ENCODE peak calls at places on chromosomes 3 and 15, in four cellular contexts. One of them, this sample, is unnamed.

GRCh38 chr3:49248828-49249227 is 28.2 kb downstream of the C3orf62 start:
- DNase-seq in ACHN: no peak
- DNase-seq in upper lobe of right lung: peak
- DNase-seq in germinal center: no peak
- DNase-seq in this sample: no peak

GRCh38 chr3:133872161-133872560 is 23.5 kb downstream of the RAB6B start:
- DNase-seq in ACHN: no peak
- DNase-seq in germinal center: no peak
- DNase-seq in upper lobe of right lung: no peak
- DNase-seq in this sample: no peak

GRCh38 chr3:41716391-41716910 is 245.5 kb downstream of the ULK4 start:
- DNase-seq in ACHN: peak
- DNase-seq in germinal center: no peak
- DNase-seq in upper lobe of right lung: no peak
- DNase-seq in this sample: no peak

GRCh38 chr3:105836533-105836932 is 32.3 kb downstream of the CBLB start:
- DNase-seq in ACHN: no peak
- DNase-seq in upper lobe of right lung: no peak
- DNase-seq in germinal center: no peak
- DNase-seq in this sample: no peak

GRCh38 chr3:11060500-11061251 is 68.1 kb downstream of the SLC6A1 start:
- DNase-seq in germinal center: peak
- DNase-seq in ACHN: peak
- DNase-seq in upper lobe of right lung: peak
- DNase-seq in this sample: peak

GRCh38 chr3:27714692-27715453 is 7.2 kb downstream of the EOMES start:
- DNase-seq in upper lobe of right lung: peak
- DNase-seq in ACHN: no peak
- DNase-seq in germinal center: no peak
- DNase-seq in this sample: no peak

GRCh38 chr15:75648156-75649000 is 666 bp downstream of the SNX33 start:
- DNase-seq in germinal center: no peak
- DNase-seq in upper lobe of right lung: peak
- DNase-seq in ACHN: no peak
- DNase-seq in this sample: no peak

GRCh38 chr3:42377681-42378080 is 32.7 kb downstream of the LYZL4 start:
- DNase-seq in upper lobe of right lung: no peak
- DNase-seq in germinal center: no peak
- DNase-seq in ACHN: no peak
- DNase-seq in this sample: no peak

GRCh38 chr15:75661041-75661778 is 13.5 kb downstream of the SNX33 start:
- DNase-seq in germinal center: no peak
- DNase-seq in ACHN: peak
- DNase-seq in upper lobe of right lung: peak
- DNase-seq in this sample: peak

GRCh38 chr3:136952292-136952691 is 5.5 kb upstream of the IL20RB start:
- DNase-seq in germinal center: no peak
- DNase-seq in upper lobe of right lung: no peak
- DNase-seq in ACHN: no peak
- DNase-seq in this sample: no peak

GRCh38 chr15:29111705-29112281 is 157.8 kb downstream of the NSMCE3 start:
- DNase-seq in upper lobe of right lung: no peak
- DNase-seq in ACHN: no peak
- DNase-seq in germinal center: no peak
- DNase-seq in this sample: no peak

GRCh38 chr15:67542462-67543347 is at the start of gene MAP2K5:
- DNase-seq in upper lobe of right lung: peak
- DNase-seq in ACHN: peak
- DNase-seq in germinal center: peak
- DNase-seq in this sample: peak

GRCh38 chr3:2099028-2099671 is 484 bp downstream of the CNTN4 start:
- DNase-seq in germinal center: no peak
- DNase-seq in ACHN: no peak
- DNase-seq in upper lobe of right lung: peak
- DNase-seq in this sample: peak

GRCh38 chr15:58182460-58183163 is 44.4 kb downstream of the AQP9 start:
- DNase-seq in germinal center: peak
- DNase-seq in upper lobe of right lung: no peak
- DNase-seq in ACHN: peak
- DNase-seq in this sample: peak

GRCh38 chr15:69027976-69028518 is 13.6 kb downstream of the NOX5 start:
- DNase-seq in germinal center: no peak
- DNase-seq in ACHN: no peak
- DNase-seq in upper lobe of right lung: no peak
- DNase-seq in this sample: no peak

GRCh38 chr3:94071713-94072284 is 8.9 kb downstream of the NSUN3 start:
- DNase-seq in ACHN: no peak
- DNase-seq in upper lobe of right lung: no peak
- DNase-seq in germinal center: no peak
- DNase-seq in this sample: no peak

GRCh38 chr3:149120051-149120972 is 9.1 kb upstream of the HPS3 start:
- DNase-seq in germinal center: peak
- DNase-seq in ACHN: peak
- DNase-seq in upper lobe of right lung: no peak
- DNase-seq in this sample: peak

GRCh38 chr3:49903451-49904424 is at the start of gene MST1R:
- DNase-seq in upper lobe of right lung: peak
- DNase-seq in germinal center: peak
- DNase-seq in ACHN: peak
- DNase-seq in this sample: no peak

GRCh38 chr15:43204016-43204901 is 16.6 kb downstream of the EPB42 start:
- DNase-seq in upper lobe of right lung: no peak
- DNase-seq in ACHN: peak
- DNase-seq in germinal center: peak
- DNase-seq in this sample: peak

GRCh38 chr3:9778518-9779129 is 8.9 kb upstream of the CAMK1 start:
- DNase-seq in germinal center: no peak
- DNase-seq in ACHN: no peak
- DNase-seq in upper lobe of right lung: no peak
- DNase-seq in this sample: no peak

GRCh38 chr3:185063431-185063830 is 89.4 kb downstream of the C3orf70 start:
- DNase-seq in germinal center: no peak
- DNase-seq in upper lobe of right lung: no peak
- DNase-seq in ACHN: no peak
- DNase-seq in this sample: no peak

GRCh38 chr3:3600665-3601340 is 198.4 kb upstream of the LRRN1 start:
- DNase-seq in ACHN: no peak
- DNase-seq in upper lobe of right lung: no peak
- DNase-seq in germinal center: no peak
- DNase-seq in this sample: no peak

GRCh38 chr3:116614795-116615362 is 94.7 kb upstream of the TUSC7 start:
- DNase-seq in ACHN: peak
- DNase-seq in upper lobe of right lung: no peak
- DNase-seq in germinal center: no peak
- DNase-seq in this sample: no peak

GRCh38 chr15:45732544-45733130 is 97.8 kb downstream of the SQOR start:
- DNase-seq in upper lobe of right lung: no peak
- DNase-seq in germinal center: no peak
- DNase-seq in ACHN: no peak
- DNase-seq in this sample: no peak

GRCh38 chr3:50237133-50237651 is 1.2 kb downstream of the GNAI2 start:
- DNase-seq in upper lobe of right lung: no peak
- DNase-seq in germinal center: peak
- DNase-seq in ACHN: peak
- DNase-seq in this sample: no peak

GRCh38 chr3:73508330-73508954 is 116.3 kb downstream of the PDZRN3 start:
- DNase-seq in ACHN: peak
- DNase-seq in upper lobe of right lung: no peak
- DNase-seq in germinal center: peak
- DNase-seq in this sample: peak

GRCh38 chr15:74307827-74308642 is 59.4 kb downstream of the CYP11A1 start:
- DNase-seq in ACHN: peak
- DNase-seq in germinal center: peak
- DNase-seq in upper lobe of right lung: no peak
- DNase-seq in this sample: peak

GRCh38 chr3:37905987-37906674 is 44.5 kb downstream of the CTDSPL start:
- DNase-seq in ACHN: no peak
- DNase-seq in upper lobe of right lung: no peak
- DNase-seq in germinal center: no peak
- DNase-seq in this sample: no peak

GRCh38 chr3:176906046-176906905 is 291.0 kb downstream of the TBL1XR1 start:
- DNase-seq in germinal center: no peak
- DNase-seq in upper lobe of right lung: no peak
- DNase-seq in ACHN: no peak
- DNase-seq in this sample: peak

GRCh38 chr15:66253643-66254363 is at the start of gene MEGF11:
- DNase-seq in germinal center: no peak
- DNase-seq in upper lobe of right lung: no peak
- DNase-seq in ACHN: peak
- DNase-seq in this sample: peak

GRCh38 chr3:156535162-156535627 is 19.7 kb downstream of the SSR3 start:
- DNase-seq in ACHN: peak
- DNase-seq in germinal center: no peak
- DNase-seq in upper lobe of right lung: no peak
- DNase-seq in this sample: peak

GRCh38 chr15:94607176-94607654 is 375.9 kb downstream of the MCTP2 start:
- DNase-seq in ACHN: no peak
- DNase-seq in germinal center: no peak
- DNase-seq in upper lobe of right lung: no peak
- DNase-seq in this sample: no peak

GRCh38 chr3:52268036-52268435 is 10.4 kb downstream of the WDR82 start:
- DNase-seq in germinal center: no peak
- DNase-seq in ACHN: no peak
- DNase-seq in upper lobe of right lung: no peak
- DNase-seq in this sample: no peak